ENCODE peak calls at places on chromosomes 3 and 15, in six cellular contexts. T, K, R, N, F and W are unnamed samples. For H3K4me1 and H3F3A, the result is how much of the 10 kb centered on the place peaks cover.

GRCh38 chr15:78988361-78988911 is 43.6 kb upstream of the CTSH start:
- DNase-seq in R (no peak), K (peak), N (no peak), F (no peak), T (peak), W (peak)

GRCh38 chr3:182212479-182213076 is 500.9 kb downstream of the SOX2 start:
- DNase-seq in R (no peak), N (peak), F (no peak), K (peak), T (peak), W (peak)

GRCh38 chr15:63938486-63939061 is 104.8 kb upstream of the HERC1 start:
- DNase-seq in N (no peak), K (peak), R (no peak), T (no peak), F (no peak), W (no peak)

GRCh38 chr15:47514251-47514652 is 203.1 kb upstream of the SEMA6D start:
- DNase-seq in T (peak), R (no peak), K (peak), N (no peak), F (no peak), W (no peak)

GRCh38 chr15:91413142-91413541 is 313.1 kb downstream of the SV2B start:
- DNase-seq in F (no peak), N (no peak), T (no peak), R (no peak), K (no peak), W (no peak)

GRCh38 chr3:2166552-2166951 is 67.9 kb downstream of the CNTN4 start:
- DNase-seq in K (no peak), F (no peak), N (peak), T (no peak), R (peak), W (no peak)

GRCh38 chr3:21446027-21446426 is 305.0 kb downstream of the ZNF385D start:
- DNase-seq in N (no peak), T (no peak), R (no peak), F (peak), K (no peak), W (no peak)

GRCh38 chr3:14137004-14137403 is 12.2 kb downstream of the TMEM43 start:
- DNase-seq in K (peak), F (no peak), R (no peak), N (no peak), T (peak), W (peak)

GRCh38 chr15:72375501-72375845 is 341 bp downstream of the HEXA start:
- DNase-seq in F (no peak), T (no peak), R (no peak), N (peak), K (no peak), W (no peak)

GRCh38 chr15:99682455-99682854 is 50.8 kb downstream of the LYSMD4 start:
- DNase-seq in K (peak), F (no peak), T (peak), N (no peak), R (no peak), W (no peak)

GRCh38 chr15:83871808-83872559 is 218.1 kb downstream of the ADAMTSL3 start:
- DNase-seq in T (peak), K (peak), N (no peak), R (no peak), F (no peak), W (no peak)

GRCh38 chr3:139559541-139559940 is 20.0 kb upstream of the RBP1 start:
- DNase-seq in R (peak), T (peak), K (peak), F (no peak), N (no peak), W (peak)

GRCh38 chr15:59165726-59166125 is 40.9 kb upstream of the LDHAL6B start:
- DNase-seq in T (peak), N (no peak), K (peak), F (peak), R (no peak), W (peak)

DNA sequence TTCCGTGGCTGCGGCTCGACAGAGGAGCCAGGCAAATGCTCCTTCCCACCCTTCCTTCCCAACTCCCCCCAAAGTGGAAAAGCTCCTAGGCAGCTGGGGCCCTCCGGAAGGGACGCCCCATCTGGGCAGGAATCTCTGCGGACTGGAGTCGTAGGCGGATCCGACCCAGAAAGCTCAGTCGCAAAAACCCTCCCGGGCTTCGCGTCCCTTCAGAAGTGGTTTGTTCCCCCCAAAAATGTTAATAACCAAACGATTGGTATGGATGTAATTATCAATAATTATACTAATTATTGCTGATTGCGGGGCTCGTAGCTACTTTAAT is 3.8 kb downstream of the RNU6-1 start:
- DNase-seq in T (no peak), R (peak), N (peak), F (no peak), K (peak), W (no peak)
- H3K4me1 ChIP-seq in T (under half), R (under half), N (under half), F (under half), K (under half), W (under half)

DNA sequence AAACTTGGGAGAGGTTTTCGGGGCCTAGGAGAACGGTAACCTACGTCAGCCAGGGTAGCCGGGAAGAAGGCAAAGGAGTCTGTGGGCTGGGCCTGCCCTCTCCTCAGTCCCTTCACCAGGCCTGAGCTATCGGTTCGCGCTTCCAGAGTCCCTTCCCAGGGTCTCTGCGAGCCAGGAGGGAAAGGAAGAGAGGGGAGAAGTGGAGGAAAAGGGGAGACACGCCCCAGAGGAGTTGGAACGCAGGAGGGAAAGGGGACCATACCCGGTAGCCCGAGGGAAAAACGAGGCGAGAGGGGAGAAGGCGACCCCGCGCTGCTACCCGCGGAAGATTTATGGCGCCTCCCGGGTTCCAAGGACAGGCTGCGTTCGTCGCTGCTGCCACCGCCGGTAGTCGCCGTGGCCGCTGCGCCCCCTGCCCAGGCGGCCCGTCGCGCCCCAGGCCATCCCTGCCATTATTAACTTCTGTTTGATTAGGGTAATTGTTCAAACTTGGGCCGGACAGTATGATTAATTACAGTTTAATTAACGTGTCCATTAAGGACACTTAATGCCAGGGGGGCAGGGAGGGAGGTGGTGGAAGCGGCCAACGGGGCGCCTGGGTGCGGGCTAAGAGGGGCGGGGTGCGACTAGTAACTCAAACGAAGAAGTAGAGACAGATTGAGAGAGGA is 3.4 kb upstream of the SKOR1 start:
- DNase-seq in R (peak), K (no peak), T (no peak), F (no peak), N (peak), W (no peak)
- TF ChIP-seq EZH2 in R (peak), K (no peak), T (no peak), F (no peak), N (peak), W (no peak)

DNA sequence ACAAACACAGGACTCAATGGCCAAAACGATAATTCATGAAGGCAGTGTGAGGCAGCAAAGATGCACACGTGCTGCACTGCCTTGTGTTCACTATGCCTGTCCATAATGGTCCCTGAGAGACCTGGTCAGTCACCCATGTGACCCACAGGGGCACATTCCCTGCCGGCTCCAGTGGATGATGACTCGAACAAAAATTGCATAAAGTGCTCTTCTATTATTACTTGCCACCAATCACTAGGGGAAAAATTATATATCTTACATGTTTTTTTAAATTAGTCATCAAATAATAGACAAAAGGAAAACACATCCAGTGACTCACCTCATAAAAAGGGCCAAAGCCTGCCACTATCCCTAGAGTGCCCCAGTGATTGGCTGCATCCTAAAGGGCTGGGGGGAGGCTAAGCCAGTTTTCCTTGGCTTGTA is 47.5 kb downstream of the UBP1 start:
- DNase-seq in T (peak), F (no peak), R (no peak), K (peak), N (no peak), W (peak)
- H3F3A ChIP-seq in T (under half), F (under half), R (under half), K (under half), N (under half), W (under half)

GRCh38 chr3:41141431-41142164 is 57.7 kb upstream of the CTNNB1 start:
- DNase-seq in R (no peak), T (no peak), K (no peak), F (no peak), N (peak), W (no peak)

GRCh38 chr3:41143421-41144031 is 55.8 kb upstream of the CTNNB1 start:
- DNase-seq in N (no peak), F (no peak), T (no peak), K (no peak), R (no peak), W (no peak)

GRCh38 chr3:41148901-41149300 is 50.4 kb upstream of the CTNNB1 start:
- DNase-seq in R (no peak), T (no peak), F (no peak), K (no peak), N (no peak), W (no peak)

GRCh38 chr3:41148446-41148845 is 50.9 kb upstream of the CTNNB1 start:
- DNase-seq in R (no peak), K (no peak), N (no peak), F (no peak), T (no peak), W (peak)

DNA sequence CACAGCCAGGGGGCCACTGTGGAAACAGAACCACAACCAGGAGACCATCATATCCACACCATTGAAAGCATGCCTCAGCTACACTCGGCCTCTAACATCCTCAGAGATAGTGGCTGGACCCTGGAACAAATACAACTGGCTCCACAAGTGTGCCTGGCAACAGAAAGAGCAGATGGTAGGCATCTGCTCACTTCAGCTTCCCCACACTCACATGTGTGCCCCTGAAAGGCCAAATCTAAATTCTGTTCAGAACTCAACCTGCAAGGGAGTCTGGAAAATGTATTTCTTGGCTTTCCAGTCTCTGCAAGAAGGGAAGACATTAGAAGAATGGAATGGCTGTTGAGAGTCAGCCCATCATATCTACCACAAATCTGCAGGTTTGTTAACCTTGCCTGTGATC is 54.7 kb upstream of the CTNNB1 start:
- DNase-seq in F (no peak), R (no peak), N (no peak), T (no peak), K (no peak), W (no peak)
- H3K4me1 ChIP-seq in F (under half), R (under half), N (under half), T (under half), K (under half), W (under half)

DNA sequence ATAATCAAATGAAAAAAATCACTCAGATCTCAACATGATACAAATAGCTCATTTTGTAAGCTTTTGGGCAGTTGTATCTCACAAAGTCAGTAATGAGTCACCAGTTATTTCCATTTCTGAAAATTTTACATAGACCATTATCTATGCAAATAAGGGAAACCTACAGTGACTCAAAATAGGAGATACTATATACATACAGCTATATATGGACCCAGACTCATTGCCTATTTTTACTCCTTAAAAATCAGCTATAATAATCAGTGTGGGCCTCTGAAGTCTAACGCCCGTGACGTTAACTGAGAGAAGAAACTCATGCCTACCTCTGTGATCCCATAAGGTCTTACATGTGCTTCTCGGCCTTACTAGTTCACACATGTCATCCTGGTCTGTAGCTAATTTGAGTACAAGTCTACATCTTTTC is 31.6 kb downstream of the LRIG1 start:
- DNase-seq in R (no peak), N (no peak), F (peak), K (peak), T (no peak), W (no peak)
- TF ChIP-seq EZH2 in R (no peak), N (no peak), F (no peak), K (no peak), T (no peak), W (no peak)

DNA sequence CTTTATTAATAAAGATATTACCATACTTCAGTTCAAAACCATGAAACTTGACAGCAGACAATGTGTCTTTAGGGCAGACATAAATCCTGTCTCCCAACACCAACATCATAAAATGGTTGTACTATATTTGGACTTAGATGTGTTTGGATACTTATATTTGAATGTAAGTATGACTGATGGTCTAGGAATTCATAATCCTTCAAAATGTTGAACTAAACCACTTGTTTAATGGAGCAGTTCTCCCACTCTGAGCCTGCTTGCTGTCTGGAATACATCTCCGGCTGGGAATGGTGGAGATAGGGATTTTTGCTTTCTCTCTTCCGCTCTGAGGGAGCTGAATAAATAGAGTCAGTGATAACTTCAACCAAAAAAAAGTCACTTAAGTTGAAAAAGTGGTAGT is 10.6 kb downstream of the FBN1 start:
- DNase-seq in T (peak), N (no peak), K (peak), F (no peak), R (no peak), W (no peak)
- H3F3A ChIP-seq in T (under half), N (under half), K (half or more), F (under half), R (under half), W (under half)

DNA sequence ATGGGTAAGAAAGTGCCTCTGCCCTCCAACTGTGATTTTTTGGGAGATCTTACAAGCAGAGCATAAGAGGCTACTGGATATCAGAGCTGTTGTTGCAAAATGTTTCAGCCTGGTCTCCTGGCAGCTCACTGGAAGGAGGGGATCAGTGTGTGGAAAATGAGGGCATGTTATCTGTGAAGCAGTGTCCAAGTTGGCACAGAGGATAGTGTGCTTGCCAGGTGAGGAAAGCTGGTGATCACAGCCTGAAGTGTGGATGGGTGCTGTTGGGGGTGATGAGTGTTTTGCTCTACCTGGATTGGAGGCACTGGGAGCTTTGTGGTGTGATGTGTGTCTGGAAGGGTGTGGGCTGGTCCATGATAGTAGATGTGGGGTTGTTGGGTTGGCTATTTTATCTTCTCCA is 69.3 kb downstream of the MCTP2 start:
- DNase-seq in T (no peak), K (no peak), F (no peak), N (no peak), R (no peak), W (no peak)
- H3K4me1 ChIP-seq in T (under half), K (under half), F (under half), N (under half), R (under half), W (under half)

GRCh38 chr3:55608266-55608937 is 121.3 kb upstream of the WNT5A start:
- DNase-seq in F (no peak), T (no peak), K (no peak), R (no peak), N (no peak), W (no peak)

GRCh38 chr3:55605837-55606236 is 118.7 kb upstream of the WNT5A start:
- DNase-seq in R (no peak), K (no peak), N (no peak), F (no peak), T (no peak), W (no peak)

GRCh38 chr3:55607175-55607574 is 120.1 kb upstream of the WNT5A start:
- DNase-seq in N (no peak), T (no peak), R (no peak), F (no peak), K (no peak), W (no peak)

GRCh38 chr3:55607844-55608243 is 120.7 kb upstream of the WNT5A start:
- DNase-seq in T (no peak), K (no peak), F (no peak), N (no peak), R (no peak), W (no peak)

DNA sequence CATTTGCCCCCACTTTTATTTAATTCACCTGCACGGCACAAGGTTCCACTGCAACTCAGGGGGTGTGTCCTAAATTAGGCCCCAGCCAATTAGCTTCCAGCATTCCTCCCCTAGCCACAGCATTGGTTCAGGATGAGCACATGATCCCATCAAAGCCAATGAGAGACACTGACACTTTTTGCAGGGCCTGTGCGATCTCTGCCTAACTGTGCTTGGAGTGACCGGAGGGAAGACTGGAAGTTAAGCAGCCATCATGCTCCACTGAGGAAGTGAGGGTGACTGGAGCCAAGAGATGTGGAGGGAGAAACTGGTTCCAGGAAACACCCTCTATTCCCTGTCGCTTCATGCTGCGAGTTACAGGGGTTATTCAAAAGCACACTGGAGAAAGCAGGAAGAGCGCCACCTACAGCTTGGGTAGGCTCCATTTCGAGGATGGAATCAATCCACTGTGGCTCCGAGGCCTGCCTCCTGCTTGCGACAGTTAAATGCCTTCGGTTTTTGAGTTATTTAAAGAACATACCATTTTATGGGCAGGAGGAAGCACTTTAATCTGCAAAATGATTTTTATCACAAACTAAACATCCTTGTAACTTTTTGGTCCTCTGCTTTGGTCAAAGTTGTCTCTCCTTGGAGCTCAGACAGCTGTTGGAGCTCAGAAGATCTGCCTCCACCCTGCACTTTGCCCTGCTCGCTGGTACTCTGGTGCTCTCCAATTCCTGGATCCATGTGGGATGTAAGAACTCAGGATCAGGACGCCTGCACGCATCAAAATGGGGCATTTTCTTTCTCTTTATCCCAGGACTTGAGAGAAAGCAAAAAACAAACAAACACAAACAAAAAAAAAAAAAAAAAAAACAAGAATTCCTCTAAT is 122.4 kb upstream of the WNT5A start:
- DNase-seq in T (peak), N (peak), F (no peak), K (no peak), R (no peak), W (no peak)
- TF ChIP-seq EZH2 in T (no peak), N (no peak), F (no peak), K (no peak), R (no peak), W (no peak)

DNA sequence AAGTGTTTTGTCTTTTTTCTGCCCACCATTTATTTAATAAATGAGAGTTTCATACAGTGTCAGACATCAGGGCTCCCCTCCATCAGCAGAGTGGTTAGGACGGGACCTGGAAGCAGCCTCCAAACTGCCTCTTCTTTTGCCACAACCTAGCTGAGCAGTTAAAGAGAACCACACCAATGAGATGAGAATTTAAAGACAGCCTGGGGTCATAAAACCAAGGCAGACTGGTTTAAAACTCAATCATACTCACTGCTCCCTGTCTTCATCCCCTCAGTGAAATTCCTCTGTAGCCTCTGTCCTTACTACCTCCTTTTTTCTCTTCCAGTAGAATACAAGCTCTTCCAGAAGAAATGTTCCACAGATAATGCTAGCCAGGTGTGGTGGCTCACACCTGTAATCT is 78.7 kb downstream of the WWTR1 start:
- DNase-seq in T (peak), F (no peak), K (no peak), R (no peak), N (no peak), W (no peak)
- H3F3A ChIP-seq in T (under half), F (under half), K (half or more), R (under half), N (under half), W (half or more)

GRCh38 chr3:185925353-185925752 is 12.5 kb downstream of the TRA2B start:
- DNase-seq in T (no peak), K (no peak), R (peak), N (no peak), F (no peak), W (no peak)
- H3K4me1 ChIP-seq in T (under half), K (under half), R (half or more), N (under half), F (under half), W (under half)